ENCODE peak calls at places on chromosomes 1 and 21, in eight cellular contexts. P, Y, T, U, L, R, E and Z are unnamed samples.
A peak's percentile ranks its signal among the peaks of the same experiment; 100 is the strongest.

GRCh38 chr1:89670168-89670567 is 37.2 kb downstream of the LRRC8C start:
- DNase-seq in T (no peak), R (no peak), Y (no peak), U (no peak), P (peak; percentile 93), L (no peak), E (peak; percentile 75), Z (peak; percentile 28)

GRCh38 chr21:39612233-39613028 is at the start of gene B3GALT5:
- DNase-seq in L (no peak), E (no peak), Y (no peak), T (peak; percentile 80), U (no peak), P (no peak), R (peak; percentile 28), Z (no peak)

GRCh38 chr1:42942444-42942843 is 16.2 kb downstream of the SLC2A1 start:
- DNase-seq in R (no peak), U (no peak), L (peak; percentile 63), P (peak; percentile 64), E (no peak), Y (no peak), T (no peak), Z (no peak)

GRCh38 chr1:176696109-176696508 is 233.1 kb downstream of the PAPPA2 start:
- DNase-seq in T (peak; percentile 16), R (no peak), U (no peak), E (no peak), Y (no peak), L (no peak), P (peak; percentile 17), Z (no peak)

GRCh38 chr21:36948686-36949085 is 17.8 kb downstream of the HLCS start:
- DNase-seq in L (no peak), P (no peak), T (no peak), R (no peak), Y (no peak), U (no peak), E (no peak), Z (no peak)

GRCh38 chr21:44697811-44698734 is 1.1 kb downstream of the KRTAP10-12 start:
- DNase-seq in U (no peak), P (no peak), E (no peak), T (peak; percentile 14), L (no peak), Y (no peak), R (no peak), Z (no peak)

GRCh38 chr1:8939362-8939995 is 6.2 kb upstream of the CA6 start:
- DNase-seq in T (no peak), U (no peak), E (no peak), P (no peak), R (no peak), Y (no peak), L (no peak), Z (no peak)

GRCh38 chr1:11279630-11280029 is 6.6 kb downstream of the UBIAD1 start:
- DNase-seq in Y (no peak), P (no peak), T (no peak), E (no peak), R (no peak), U (no peak), L (no peak), Z (no peak)

GRCh38 chr1:60234761-60235160 is 161.2 kb upstream of the C1orf87 start:
- DNase-seq in E (no peak), R (no peak), P (no peak), T (peak; percentile 9), L (no peak), U (no peak), Y (no peak), Z (no peak)

GRCh38 chr1:156062189-156062588 is 1.2 kb downstream of the RAB25 start:
- DNase-seq in T (no peak), L (no peak), R (no peak), Y (peak; percentile 40), U (no peak), E (no peak), P (no peak), Z (no peak)

GRCh38 chr21:21897275-21897883 is 899.2 kb downstream of the NCAM2 start:
- DNase-seq in U (no peak), R (no peak), T (peak; percentile 39), Y (no peak), P (no peak), E (no peak), L (no peak), Z (no peak)

GRCh38 chr1:175070818-175071217 is 3.2 kb downstream of the TNN start:
- DNase-seq in E (no peak), Y (no peak), R (no peak), L (no peak), T (no peak), P (no peak), U (no peak), Z (no peak)

GRCh38 chr1:110308247-110308646 is 30.9 kb upstream of the RBM15 start:
- DNase-seq in T (peak; percentile 68), E (no peak), R (no peak), Y (no peak), P (no peak), L (no peak), U (no peak), Z (no peak)

GRCh38 chr1:41274827-41275519 is 32.9 kb upstream of the SCMH1 start:
- DNase-seq in E (no peak), Y (no peak), T (no peak), P (no peak), R (no peak), L (no peak), U (no peak), Z (no peak)

GRCh38 chr1:112465122-112465521 is 43.6 kb upstream of the WNT2B start:
- DNase-seq in E (no peak), P (no peak), Y (no peak), U (no peak), R (no peak), L (no peak), T (peak; percentile 75), Z (no peak)

GRCh38 chr1:16321176-16321867 is 31.0 kb downstream of the FBXO42 start:
- DNase-seq in Y (no peak), P (peak; percentile 26), R (no peak), T (peak; percentile 16), L (no peak), E (no peak), U (no peak), Z (no peak)

GRCh38 chr1:204408074-204408507 is 3.5 kb downstream of the PPP1R15B start:
- DNase-seq in R (no peak), Y (peak; percentile 84), E (no peak), T (peak; percentile 90), L (no peak), P (peak; percentile 23), U (no peak), Z (no peak)

GRCh38 chr21:15731243-15731613 is 1.4 kb downstream of the USP25 start:
- DNase-seq in P (peak; percentile 11), U (no peak), Y (no peak), R (no peak), E (no peak), T (no peak), L (no peak), Z (no peak)